ENCODE peak calls at places on chromosomes 5 and 9, in six cellular contexts. I, L, O, G, Y and F are unnamed samples.

GRCh38 chr5:124457101-124457500 is 289.3 kb downstream of the ZNF608 start:
- DNase-seq in I (no peak), L (no peak), O (no peak), G (no peak), Y (no peak), F (no peak)

GRCh38 chr5:111248571-111248970 is 24.4 kb downstream of the CAMK4 start:
- DNase-seq in I (no peak), L (no peak), O (no peak), G (no peak), Y (no peak), F (no peak)

GRCh38 chr9:85258823-85259370 is 482.9 kb downstream of the AGTPBP1 start:
- DNase-seq in I (no peak), L (peak), O (peak), G (peak), Y (peak), F (peak)

GRCh38 chr9:99387416-99387815 is 165.3 kb downstream of the SEC61B start:
- DNase-seq in I (no peak), L (no peak), O (no peak), G (no peak), Y (no peak), F (no peak)

GRCh38 chr9:72656021-72656420 is 134.6 kb downstream of the TMC1 start:
- DNase-seq in I (no peak), L (no peak), O (no peak), G (no peak), Y (no peak), F (no peak)

GRCh38 chr5:74241751-74242140 is 398.8 kb downstream of the ENC1 start:
- DNase-seq in I (no peak), L (no peak), O (no peak), G (no peak), Y (no peak), F (no peak)

GRCh38 chr5:127785098-127785927 is 82.1 kb downstream of the CCDC192 start:
- DNase-seq in I (no peak), L (no peak), O (no peak), G (no peak), Y (no peak), F (no peak)

GRCh38 chr5:107812570-107813141 is 141.9 kb upstream of the EFNA5 start:
- DNase-seq in I (no peak), L (no peak), O (no peak), G (peak), Y (no peak), F (no peak)

GRCh38 chr9:65405253-65405652 is 120.2 kb upstream of the FOXD4L5 start:
- DNase-seq in I (no peak), L (no peak), O (no peak), G (no peak), Y (no peak), F (no peak)

GRCh38 chr9:124342402-124342945 is 72.8 kb downstream of the PSMB7 start:
- DNase-seq in I (no peak), L (no peak), O (no peak), G (no peak), Y (no peak), F (no peak)

GRCh38 chr5:16064135-16064893 is 115.3 kb downstream of the MARCHF11 start:
- DNase-seq in I (no peak), L (no peak), O (no peak), G (no peak), Y (no peak), F (no peak)

GRCh38 chr5:149277821-149278220 is 6.2 kb downstream of the AFAP1L1 start:
- DNase-seq in I (no peak), L (no peak), O (no peak), G (no peak), Y (no peak), F (no peak)

GRCh38 chr5:52989025-52989780 is at the start of gene ITGA2:
- DNase-seq in I (peak), L (peak), O (peak), G (peak), Y (peak), F (peak)

GRCh38 chr9:3246231-3246630 is 279.6 kb downstream of the RFX3 start:
- DNase-seq in I (no peak), L (no peak), O (no peak), G (no peak), Y (no peak), F (no peak)

GRCh38 chr5:93532370-93532769 is 48.6 kb downstream of the NR2F1-AS1 start:
- DNase-seq in I (peak), L (peak), O (no peak), G (peak), Y (no peak), F (peak)

GRCh38 chr5:76867827-76868693 is 18.2 kb downstream of the S100Z start:
- DNase-seq in I (peak), L (peak), O (peak), G (peak), Y (peak), F (peak)

GRCh38 chr9:93263334-93264229 is 79.6 kb downstream of the WNK2 start:
- DNase-seq in I (no peak), L (no peak), O (no peak), G (no peak), Y (no peak), F (peak)

GRCh38 chr5:170132642-170133448 is 27.1 kb downstream of the FOXI1 start:
- DNase-seq in I (no peak), L (no peak), O (no peak), G (no peak), Y (peak), F (peak)

GRCh38 chr5:6256901-6257300 is 121.4 kb downstream of the MED10 start:
- DNase-seq in I (no peak), L (no peak), O (no peak), G (no peak), Y (no peak), F (peak)

GRCh38 chr9:83313771-83314170 is 224.4 kb downstream of the FRMD3 start:
- DNase-seq in I (no peak), L (no peak), O (no peak), G (no peak), Y (no peak), F (no peak)

GRCh38 chr5:93141969-93142368 is 439.1 kb downstream of the NR2F1-AS1 start:
- DNase-seq in I (no peak), L (no peak), O (no peak), G (no peak), Y (no peak), F (no peak)

GRCh38 chr5:57666582-57666981 is 184.0 kb upstream of the ACTBL2 start:
- DNase-seq in I (no peak), L (no peak), O (no peak), G (no peak), Y (no peak), F (no peak)

GRCh38 chr5:124795829-124796228 is 49.4 kb upstream of the ZNF608 start:
- DNase-seq in I (no peak), L (no peak), O (no peak), G (no peak), Y (peak), F (no peak)

GRCh38 chr5:123117989-123118388 is 28.9 kb downstream of the PRDM6 start:
- DNase-seq in I (no peak), L (no peak), O (no peak), G (no peak), Y (no peak), F (no peak)

GRCh38 chr5:142208777-142209312 is 100.3 kb downstream of the NDFIP1 start:
- DNase-seq in I (no peak), L (no peak), O (no peak), G (no peak), Y (no peak), F (no peak)
- H3K4me3 ChIP-seq in I (no peak), L (no peak), O (no peak), G (no peak), Y (no peak), F (no peak)

GRCh38 chr5:56480305-56481146 is 247.4 kb upstream of the ANKRD55 start:
- DNase-seq in I (peak), L (peak), O (no peak), G (peak), Y (peak), F (peak)
- TF ChIP-seq POLR2A in I (no peak), L (peak), O (no peak), G (no peak), Y (no peak), F (no peak)

GRCh38 chr5:31638286-31638685 is 645 bp upstream of the PDZD2 start:
- DNase-seq in I (peak), L (peak), O (no peak), G (no peak), Y (no peak), F (peak)
- H3K4me3 ChIP-seq in I (peak), L (no peak), O (peak), G (peak), Y (peak), F (no peak)

GRCh38 chr9:137240841-137241489 is at the start of gene TUBB4B:
- DNase-seq in I (peak), L (peak), O (peak), G (peak), Y (peak), F (peak)
- TF ChIP-seq POLR2A in I (peak), L (peak), O (peak), G (peak), Y (no peak), F (no peak)

GRCh38 chr5:27038476-27038875 is at the start of gene CDH9:
- DNase-seq in I (no peak), L (no peak), O (no peak), G (no peak), Y (peak), F (no peak)
- H3K4me3 ChIP-seq in I (no peak), L (no peak), O (peak), G (no peak), Y (peak), F (no peak)

GRCh38 chr9:35682520-35682919 is 7.2 kb downstream of the TPM2 start:
- DNase-seq in I (no peak), L (no peak), O (no peak), G (no peak), Y (no peak), F (no peak)
- TF ChIP-seq POLR2A in I (no peak), L (no peak), O (no peak), G (no peak), Y (no peak), F (no peak)

DNA sequence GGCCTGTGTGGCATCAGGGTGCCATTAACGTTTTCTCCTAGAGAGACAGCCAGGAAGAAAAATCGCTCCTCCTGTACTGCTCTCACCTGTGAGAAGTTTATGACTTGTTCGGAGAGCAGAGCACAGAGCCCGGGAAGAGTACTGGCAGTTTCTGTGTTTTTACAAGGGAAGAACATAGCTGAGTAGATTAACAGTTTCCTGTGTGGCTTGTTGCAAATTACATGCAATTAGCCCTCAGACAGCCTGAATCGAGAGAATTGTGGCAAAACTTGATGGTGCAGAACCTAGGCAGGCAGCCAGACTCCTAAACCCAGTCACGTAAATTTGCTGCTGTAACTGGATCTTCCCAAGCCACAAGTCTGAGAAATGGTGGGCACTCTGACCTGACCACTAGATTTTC is 32.1 kb downstream of the PRKACG start:
- DNase-seq in I (no peak), L (no peak), O (no peak), G (no peak), Y (no peak), F (no peak)
- H3K4me3 ChIP-seq in I (no peak), L (no peak), O (no peak), G (no peak), Y (no peak), F (no peak)

DNA sequence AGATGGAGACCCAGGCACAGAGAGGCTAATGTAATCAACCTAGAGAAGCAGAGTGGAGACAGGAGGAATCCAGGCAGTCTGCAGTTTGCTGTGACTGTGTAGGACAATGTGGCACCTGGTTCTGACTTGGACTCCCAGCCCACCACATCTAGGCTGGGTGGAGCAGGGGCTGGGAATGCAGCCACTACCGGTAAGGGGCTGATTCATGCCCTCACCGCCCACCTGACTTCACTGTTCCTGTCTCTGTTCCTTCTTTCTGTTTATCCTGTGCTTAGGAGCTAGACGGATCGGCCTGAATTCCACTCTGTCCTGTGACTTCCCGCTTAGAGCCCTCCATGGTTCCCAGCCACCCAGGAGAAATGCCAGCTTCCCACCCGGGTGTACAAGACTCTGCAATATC is 2.6 kb downstream of the PDLIM4 start:
- DNase-seq in I (no peak), L (no peak), O (no peak), G (no peak), Y (peak), F (no peak)
- TF ChIP-seq POLR2A in I (no peak), L (no peak), O (no peak), G (no peak), Y (no peak), F (no peak)